ENCODE peak calls at places on chromosomes 2 and 18, in six cellular contexts. One of them, this sample, is unnamed.

GRCh38 chr2:241868661-241869081 is 858 bp upstream of the RTP5 start:
- DNase-seq in stomach: no peak
- DNase-seq in fibroblast of mammary gland: no peak
- DNase-seq in epithelial cell of esophagus: no peak
- DNase-seq in endothelial cell: no peak
- DNase-seq in MCF 10A: no peak
- DNase-seq in this sample: no peak

GRCh38 chr18:31275722-31276463 is 42.1 kb upstream of the DSG1 start:
- DNase-seq in stomach: no peak
- DNase-seq in fibroblast of mammary gland: peak
- DNase-seq in epithelial cell of esophagus: peak
- DNase-seq in endothelial cell: no peak
- DNase-seq in MCF 10A: peak
- DNase-seq in this sample: no peak

GRCh38 chr18:54852780-54853675 is 24.8 kb downstream of the RAB27B start:
- DNase-seq in stomach: no peak
- DNase-seq in fibroblast of mammary gland: no peak
- DNase-seq in epithelial cell of esophagus: no peak
- DNase-seq in endothelial cell: no peak
- DNase-seq in MCF 10A: peak
- DNase-seq in this sample: no peak

GRCh38 chr2:225354281-225354774 is 45.2 kb upstream of the NYAP2 start:
- DNase-seq in stomach: no peak
- DNase-seq in fibroblast of mammary gland: peak
- DNase-seq in epithelial cell of esophagus: peak
- DNase-seq in endothelial cell: peak
- DNase-seq in MCF 10A: peak
- DNase-seq in this sample: no peak

GRCh38 chr18:47737956-47738355 is 192.5 kb downstream of the SMAD2 start:
- DNase-seq in stomach: peak
- DNase-seq in fibroblast of mammary gland: no peak
- DNase-seq in epithelial cell of esophagus: no peak
- DNase-seq in endothelial cell: no peak
- DNase-seq in MCF 10A: no peak
- DNase-seq in this sample: no peak

GRCh38 chr18:33355756-33356155 is 84.8 kb downstream of the CCDC178 start:
- DNase-seq in stomach: no peak
- DNase-seq in fibroblast of mammary gland: no peak
- DNase-seq in epithelial cell of esophagus: no peak
- DNase-seq in endothelial cell: no peak
- DNase-seq in MCF 10A: no peak
- DNase-seq in this sample: no peak

GRCh38 chr2:216666461-216667233 is 28.7 kb downstream of the IGFBP5 start:
- DNase-seq in stomach: peak
- DNase-seq in fibroblast of mammary gland: peak
- DNase-seq in epithelial cell of esophagus: peak
- DNase-seq in endothelial cell: peak
- DNase-seq in MCF 10A: peak
- DNase-seq in this sample: peak

GRCh38 chr18:33440011-33440383 is 524 bp downstream of the CCDC178 start:
- DNase-seq in stomach: peak
- DNase-seq in fibroblast of mammary gland: peak
- DNase-seq in epithelial cell of esophagus: peak
- DNase-seq in endothelial cell: peak
- DNase-seq in MCF 10A: no peak
- DNase-seq in this sample: peak

GRCh38 chr18:63267990-63268721 is 51.4 kb downstream of the BCL2 start:
- DNase-seq in stomach: no peak
- DNase-seq in fibroblast of mammary gland: peak
- DNase-seq in epithelial cell of esophagus: no peak
- DNase-seq in endothelial cell: no peak
- DNase-seq in MCF 10A: no peak
- DNase-seq in this sample: no peak

GRCh38 chr2:148300534-148300933 is 279.6 kb downstream of the MBD5 start:
- DNase-seq in stomach: no peak
- DNase-seq in fibroblast of mammary gland: peak
- DNase-seq in epithelial cell of esophagus: no peak
- DNase-seq in endothelial cell: no peak
- DNase-seq in MCF 10A: no peak
- DNase-seq in this sample: no peak

GRCh38 chr2:176779917-176780316 is 432.7 kb upstream of the HNRNPA3 start:
- DNase-seq in stomach: no peak
- DNase-seq in fibroblast of mammary gland: no peak
- DNase-seq in epithelial cell of esophagus: no peak
- DNase-seq in endothelial cell: no peak
- DNase-seq in MCF 10A: no peak
- DNase-seq in this sample: no peak

GRCh38 chr2:21754164-21754788 is 630.5 kb downstream of the TDRD15 start:
- DNase-seq in stomach: no peak
- DNase-seq in fibroblast of mammary gland: no peak
- DNase-seq in epithelial cell of esophagus: no peak
- DNase-seq in endothelial cell: no peak
- DNase-seq in MCF 10A: no peak
- DNase-seq in this sample: no peak

GRCh38 chr2:233793465-233794127 is 15.5 kb downstream of the MROH2A start:
- DNase-seq in stomach: peak
- DNase-seq in fibroblast of mammary gland: no peak
- DNase-seq in epithelial cell of esophagus: no peak
- DNase-seq in endothelial cell: no peak
- DNase-seq in MCF 10A: no peak
- DNase-seq in this sample: no peak

GRCh38 chr2:182283512-182283911 is 143.3 kb downstream of the PDE1A start:
- DNase-seq in stomach: no peak
- DNase-seq in fibroblast of mammary gland: no peak
- DNase-seq in epithelial cell of esophagus: no peak
- DNase-seq in endothelial cell: no peak
- DNase-seq in MCF 10A: no peak
- DNase-seq in this sample: no peak

GRCh38 chr2:160308915-160309314 is 108.8 kb upstream of the ITGB6 start:
- DNase-seq in stomach: no peak
- DNase-seq in fibroblast of mammary gland: peak
- DNase-seq in epithelial cell of esophagus: peak
- DNase-seq in endothelial cell: no peak
- DNase-seq in MCF 10A: peak
- DNase-seq in this sample: no peak

GRCh38 chr2:146129231-146129630 is 1609.3 kb upstream of the ZEB2 start:
- DNase-seq in stomach: no peak
- DNase-seq in fibroblast of mammary gland: no peak
- DNase-seq in epithelial cell of esophagus: peak
- DNase-seq in endothelial cell: no peak
- DNase-seq in MCF 10A: no peak
- DNase-seq in this sample: no peak

GRCh38 chr2:40316631-40317030 is 135.3 kb downstream of the SLC8A1 start:
- DNase-seq in stomach: no peak
- DNase-seq in fibroblast of mammary gland: no peak
- DNase-seq in epithelial cell of esophagus: no peak
- DNase-seq in endothelial cell: no peak
- DNase-seq in MCF 10A: no peak
- DNase-seq in this sample: no peak

GRCh38 chr2:159285929-159286708 is at the start of gene WDSUB1:
- DNase-seq in stomach: peak
- DNase-seq in fibroblast of mammary gland: peak
- DNase-seq in epithelial cell of esophagus: peak
- DNase-seq in endothelial cell: peak
- DNase-seq in MCF 10A: peak
- DNase-seq in this sample: peak

GRCh38 chr2:37873229-37873628 is 51.9 kb upstream of the RMDN2 start:
- DNase-seq in stomach: no peak
- DNase-seq in fibroblast of mammary gland: no peak
- DNase-seq in epithelial cell of esophagus: no peak
- DNase-seq in endothelial cell: no peak
- DNase-seq in MCF 10A: no peak
- DNase-seq in this sample: no peak

GRCh38 chr18:37521500-37522465 is 43.8 kb downstream of the CELF4 start:
- DNase-seq in stomach: no peak
- DNase-seq in fibroblast of mammary gland: no peak
- DNase-seq in epithelial cell of esophagus: no peak
- DNase-seq in endothelial cell: no peak
- DNase-seq in MCF 10A: no peak
- DNase-seq in this sample: no peak

GRCh38 chr2:30566675-30567074 is 119.6 kb downstream of the LCLAT1 start:
- DNase-seq in stomach: no peak
- DNase-seq in fibroblast of mammary gland: peak
- DNase-seq in epithelial cell of esophagus: no peak
- DNase-seq in endothelial cell: no peak
- DNase-seq in MCF 10A: no peak
- DNase-seq in this sample: no peak

GRCh38 chr18:34647251-34647650 is 62.8 kb upstream of the DTNA start:
- DNase-seq in stomach: no peak
- DNase-seq in fibroblast of mammary gland: no peak
- DNase-seq in epithelial cell of esophagus: no peak
- DNase-seq in endothelial cell: no peak
- DNase-seq in MCF 10A: no peak
- DNase-seq in this sample: no peak

GRCh38 chr2:203341741-203342310 is 13.6 kb downstream of the ABI2 start:
- DNase-seq in stomach: no peak
- DNase-seq in fibroblast of mammary gland: peak
- DNase-seq in epithelial cell of esophagus: no peak
- DNase-seq in endothelial cell: no peak
- DNase-seq in MCF 10A: peak
- DNase-seq in this sample: no peak

GRCh38 chr2:239212553-239213419 is 188.0 kb downstream of the HDAC4 start:
- DNase-seq in stomach: no peak
- DNase-seq in fibroblast of mammary gland: no peak
- DNase-seq in epithelial cell of esophagus: no peak
- DNase-seq in endothelial cell: no peak
- DNase-seq in MCF 10A: no peak
- DNase-seq in this sample: no peak

GRCh38 chr2:240739797-240740196 is 48.1 kb downstream of the AQP12A start:
- DNase-seq in stomach: no peak
- DNase-seq in fibroblast of mammary gland: no peak
- DNase-seq in epithelial cell of esophagus: no peak
- DNase-seq in endothelial cell: no peak
- DNase-seq in MCF 10A: no peak
- DNase-seq in this sample: no peak

GRCh38 chr2:71796174-71796592 is 342.8 kb downstream of the DYSF start:
- DNase-seq in stomach: no peak
- DNase-seq in fibroblast of mammary gland: no peak
- DNase-seq in epithelial cell of esophagus: peak
- DNase-seq in endothelial cell: no peak
- DNase-seq in MCF 10A: no peak
- DNase-seq in this sample: no peak

GRCh38 chr2:171057575-171057974 is 103.1 kb downstream of the TLK1 start:
- DNase-seq in stomach: no peak
- DNase-seq in fibroblast of mammary gland: no peak
- DNase-seq in epithelial cell of esophagus: no peak
- DNase-seq in endothelial cell: no peak
- DNase-seq in MCF 10A: no peak
- DNase-seq in this sample: no peak

GRCh38 chr2:231934441-231935206 is 8.4 kb upstream of the NPPC start:
- DNase-seq in stomach: no peak
- DNase-seq in fibroblast of mammary gland: no peak
- DNase-seq in epithelial cell of esophagus: no peak
- DNase-seq in endothelial cell: no peak
- DNase-seq in MCF 10A: no peak
- DNase-seq in this sample: no peak

GRCh38 chr2:231933916-231934401 is 7.8 kb upstream of the NPPC start:
- DNase-seq in stomach: peak
- DNase-seq in fibroblast of mammary gland: peak
- DNase-seq in epithelial cell of esophagus: no peak
- DNase-seq in endothelial cell: no peak
- DNase-seq in MCF 10A: no peak
- DNase-seq in this sample: no peak

GRCh38 chr2:231932711-231932970 is 6.4 kb upstream of the NPPC start:
- DNase-seq in stomach: peak
- DNase-seq in fibroblast of mammary gland: no peak
- DNase-seq in epithelial cell of esophagus: no peak
- DNase-seq in endothelial cell: no peak
- DNase-seq in MCF 10A: no peak
- DNase-seq in this sample: no peak

GRCh38 chr2:231931481-231931915 is 5.3 kb upstream of the NPPC start:
- DNase-seq in stomach: peak
- DNase-seq in fibroblast of mammary gland: peak
- DNase-seq in epithelial cell of esophagus: no peak
- DNase-seq in endothelial cell: no peak
- DNase-seq in MCF 10A: no peak
- DNase-seq in this sample: no peak

GRCh38 chr2:231932985-231933915 is 7.1 kb upstream of the NPPC start:
- DNase-seq in stomach: peak
- DNase-seq in fibroblast of mammary gland: no peak
- DNase-seq in epithelial cell of esophagus: peak
- DNase-seq in endothelial cell: no peak
- DNase-seq in MCF 10A: no peak
- DNase-seq in this sample: no peak
- TF ChIP-seq CTCF in stomach: no peak
- TF ChIP-seq CTCF in fibroblast of mammary gland: no peak
- TF ChIP-seq CTCF in epithelial cell of esophagus: no peak
- TF ChIP-seq CTCF in endothelial cell: no peak
- TF ChIP-seq CTCF in MCF 10A: no peak
- TF ChIP-seq CTCF in this sample: no peak

DNA sequence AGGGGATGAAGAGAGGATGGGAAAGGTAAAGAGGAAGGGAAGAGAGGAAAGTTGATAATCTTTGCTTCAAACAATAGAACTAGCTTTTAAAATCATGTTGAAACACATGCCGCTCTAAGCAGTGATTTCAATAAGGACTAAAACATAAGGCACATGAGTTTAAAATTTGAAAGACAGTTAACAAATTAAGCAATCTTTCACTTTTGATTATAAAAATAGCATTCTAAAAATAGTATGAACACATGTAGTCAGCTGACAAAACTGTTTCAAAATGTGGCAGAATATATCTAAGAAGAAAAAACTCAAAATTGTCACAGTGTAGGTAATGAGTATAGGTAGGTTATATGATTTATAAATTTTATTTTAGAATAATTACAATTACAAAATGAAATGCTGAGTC is 25.3 kb downstream of the PSME4 start:
- DNase-seq in stomach: no peak
- DNase-seq in fibroblast of mammary gland: no peak
- DNase-seq in epithelial cell of esophagus: no peak
- DNase-seq in endothelial cell: no peak
- DNase-seq in MCF 10A: no peak
- DNase-seq in this sample: no peak
- TF ChIP-seq CTCF in stomach: no peak
- TF ChIP-seq CTCF in fibroblast of mammary gland: no peak
- TF ChIP-seq CTCF in epithelial cell of esophagus: no peak
- TF ChIP-seq CTCF in endothelial cell: no peak
- TF ChIP-seq CTCF in MCF 10A: no peak
- TF ChIP-seq CTCF in this sample: no peak

DNA sequence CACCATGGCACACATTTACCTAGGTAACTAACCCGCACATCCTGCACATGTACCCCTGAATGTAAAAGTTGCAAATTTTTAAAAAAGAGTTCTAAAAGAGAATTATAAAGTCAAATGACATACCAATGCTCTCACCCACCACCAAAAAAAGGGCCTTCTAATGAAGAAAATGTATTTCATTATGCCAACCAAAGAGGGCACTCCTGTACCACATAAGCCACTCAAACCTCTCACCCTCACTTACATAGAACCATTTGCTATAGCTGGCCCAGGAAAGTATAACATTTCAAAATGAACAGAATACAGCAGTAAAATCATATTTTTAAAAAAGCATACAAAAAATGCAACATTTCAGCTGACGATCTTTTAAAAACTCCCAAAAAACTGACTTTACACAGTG is 241.5 kb upstream of the PKDCC start:
- DNase-seq in stomach: no peak
- DNase-seq in fibroblast of mammary gland: no peak
- DNase-seq in epithelial cell of esophagus: no peak
- DNase-seq in endothelial cell: no peak
- DNase-seq in MCF 10A: no peak
- DNase-seq in this sample: no peak
- TF ChIP-seq CTCF in stomach: no peak
- TF ChIP-seq CTCF in fibroblast of mammary gland: no peak
- TF ChIP-seq CTCF in epithelial cell of esophagus: no peak
- TF ChIP-seq CTCF in endothelial cell: no peak
- TF ChIP-seq CTCF in MCF 10A: no peak
- TF ChIP-seq CTCF in this sample: peak

GRCh38 chr2:27217173-27218121 is at the start of gene CAD:
- DNase-seq in stomach: peak
- DNase-seq in fibroblast of mammary gland: peak
- DNase-seq in epithelial cell of esophagus: peak
- DNase-seq in endothelial cell: peak
- DNase-seq in MCF 10A: peak
- DNase-seq in this sample: peak
- TF ChIP-seq CTCF in stomach: peak
- TF ChIP-seq CTCF in fibroblast of mammary gland: no peak
- TF ChIP-seq CTCF in epithelial cell of esophagus: no peak
- TF ChIP-seq CTCF in endothelial cell: no peak
- TF ChIP-seq CTCF in MCF 10A: no peak
- TF ChIP-seq CTCF in this sample: peak

This sample was measured in progenitor cell of endocrine pancreas.